ENCODE peak calls at places on chromosomes 3 and 15, in seven cellular contexts. K, E, F, G, H, Z and S are unnamed samples.

GRCh38 chr15:82044373-82045178 is 1.2 kb downstream of the MEX3B start:
- DNase-seq in K (peak; percentile 27), E (peak; percentile 31), F (no peak), G (peak; percentile 57), H (no peak), Z (peak; percentile 67), S (peak; percentile 41)

GRCh38 chr15:68430471-68431036 is 1.4 kb downstream of the ITGA11 start:
- DNase-seq in K (no peak), E (no peak), F (no peak), G (no peak), H (no peak), Z (no peak), S (no peak)

GRCh38 chr15:71564217-71564616 is 246.1 kb upstream of the NR2E3 start:
- DNase-seq in K (no peak), E (no peak), F (no peak), G (no peak), H (no peak), Z (no peak), S (no peak)

GRCh38 chr3:30970183-30970582 is 75.7 kb upstream of the GADL1 start:
- DNase-seq in K (no peak), E (no peak), F (no peak), G (no peak), H (no peak), Z (peak; percentile 24), S (no peak)

GRCh38 chr3:171446801-171447578 is 13.2 kb downstream of the TNIK start:
- DNase-seq in K (peak; percentile 25), E (no peak), F (peak; percentile 57), G (no peak), H (no peak), Z (peak; percentile 83), S (no peak)

GRCh38 chr3:4290272-4290893 is 12.8 kb upstream of the SETMAR start:
- DNase-seq in K (peak; percentile 16), E (peak; percentile 18), F (peak; percentile 13), G (peak; percentile 24), H (no peak), Z (peak; percentile 58), S (peak; percentile 36)

GRCh38 chr3:33111581-33111980 is 2.2 kb upstream of the CRTAP start:
- DNase-seq in K (no peak), E (peak; percentile 48), F (no peak), G (no peak), H (no peak), Z (no peak), S (peak; percentile 65)

GRCh38 chr15:22239806-22240180 is 159.5 kb downstream of the OR4M2 start:
- DNase-seq in K (no peak), E (no peak), F (no peak), G (no peak), H (no peak), Z (no peak), S (no peak)

GRCh38 chr3:39718674-39719595 is 90.5 kb upstream of the MYRIP start:
- DNase-seq in K (no peak), E (no peak), F (peak; percentile 55), G (no peak), H (peak; percentile 28), Z (peak; percentile 38), S (no peak)

GRCh38 chr3:9552252-9552999 is 1.2 kb downstream of the LHFPL4 start:
- DNase-seq in K (no peak), E (peak; percentile 67), F (no peak), G (peak; percentile 66), H (peak; percentile 18), Z (peak; percentile 45), S (peak; percentile 76)

GRCh38 chr3:106093616-106094015 is 224.8 kb upstream of the CBLB start:
- DNase-seq in K (no peak), E (no peak), F (no peak), G (no peak), H (no peak), Z (no peak), S (no peak)

GRCh38 chr3:13884851-13885703 is 5.2 kb upstream of the WNT7A start:
- DNase-seq in K (peak; percentile 53), E (peak; percentile 68), F (no peak), G (no peak), H (no peak), Z (no peak), S (peak; percentile 81)

GRCh38 chr15:88803241-88803919 is at the start of gene ACAN:
- DNase-seq in K (no peak), E (no peak), F (no peak), G (peak; percentile 20), H (no peak), Z (no peak), S (no peak)

GRCh38 chr3:109927161-109927560 is 589.8 kb upstream of the DPPA4 start:
- DNase-seq in K (peak; percentile 78), E (no peak), F (peak; percentile 86), G (no peak), H (peak; percentile 96), Z (peak; percentile 35), S (no peak)

GRCh38 chr3:12803371-12803770 is 6.9 kb downstream of the CAND2 start:
- DNase-seq in K (no peak), E (no peak), F (no peak), G (no peak), H (no peak), Z (no peak), S (no peak)

GRCh38 chr3:184426691-184427141 is 46.9 kb downstream of the CHRD start:
- DNase-seq in K (no peak), E (no peak), F (no peak), G (no peak), H (no peak), Z (no peak), S (no peak)

GRCh38 chr3:120852412-120852811 is 55.6 kb upstream of the STXBP5L start:
- DNase-seq in K (no peak), E (no peak), F (no peak), G (no peak), H (no peak), Z (no peak), S (no peak)

GRCh38 chr3:127628788-127629456 is at the start of gene PODXL2:
- DNase-seq in K (peak; percentile 56), E (peak; percentile 79), F (no peak), G (peak; percentile 36), H (no peak), Z (peak; percentile 47), S (peak; percentile 91)

GRCh38 chr15:37206690-37207089 is 106.3 kb upstream of the MEIS2 start:
- DNase-seq in K (no peak), E (no peak), F (no peak), G (no peak), H (no peak), Z (no peak), S (no peak)

GRCh38 chr15:37199546-37199945 is 99.2 kb upstream of the MEIS2 start:
- DNase-seq in K (no peak), E (no peak), F (no peak), G (no peak), H (no peak), Z (no peak), S (no peak)

GRCh38 chr15:37208475-37209363 is 108.4 kb upstream of the MEIS2 start:
- DNase-seq in K (no peak), E (no peak), F (no peak), G (no peak), H (no peak), Z (no peak), S (no peak)

GRCh38 chr15:37203050-37203449 is 102.7 kb upstream of the MEIS2 start:
- DNase-seq in K (no peak), E (no peak), F (no peak), G (no peak), H (no peak), Z (no peak), S (no peak)

GRCh38 chr15:37204698-37205097 is 104.3 kb upstream of the MEIS2 start:
- DNase-seq in K (no peak), E (no peak), F (no peak), G (no peak), H (no peak), Z (no peak), S (no peak)
- TF ChIP-seq CTCF in K (no peak), E (no peak), F (peak; percentile 4), G (peak; percentile 38), H (no peak), Z (no peak), S (no peak)

GRCh38 chr3:77342688-77343087 is 302.8 kb downstream of the ROBO2 start:
- DNase-seq in K (no peak), E (no peak), F (no peak), G (no peak), H (no peak), Z (no peak), S (no peak)

GRCh38 chr3:77338195-77338594 is 298.3 kb downstream of the ROBO2 start:
- DNase-seq in K (no peak), E (no peak), F (no peak), G (no peak), H (no peak), Z (no peak), S (no peak)
- TF ChIP-seq CTCF in K (no peak), E (no peak), F (no peak), G (no peak), H (no peak), Z (no peak), S (no peak)

DNA sequence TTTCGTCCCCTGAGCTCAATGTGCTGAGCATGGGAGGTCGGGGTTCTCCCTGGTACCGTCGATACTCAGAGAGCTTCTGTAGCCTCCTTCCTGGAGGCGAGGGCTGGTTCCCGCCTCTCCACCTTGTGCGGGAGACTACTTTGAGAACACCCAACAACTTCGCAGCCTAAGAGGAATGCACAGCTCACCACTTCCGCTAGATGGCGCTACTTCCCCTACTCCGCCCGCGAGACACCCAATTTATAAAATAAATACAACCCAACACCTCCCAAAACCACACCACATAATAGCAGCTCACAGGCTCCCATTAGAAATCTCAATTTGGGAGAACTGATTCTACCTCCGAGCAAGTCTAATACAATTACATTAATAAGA is 1.2 kb downstream of the RGMA start:
- DNase-seq in K (peak; percentile 76), E (peak; percentile 79), F (no peak), G (peak; percentile 83), H (no peak), Z (peak; percentile 47), S (peak; percentile 88)
- TF ChIP-seq CTCF in K (peak; percentile 97), E (peak; percentile 83), F (peak; percentile 82), G (peak; percentile 98), H (peak; percentile 91), Z (peak; percentile 82), S (peak; percentile 87)

GRCh38 chr3:46449755-46450552 is 14.8 kb downstream of the LTF start:
- DNase-seq in K (peak; percentile 32), E (no peak), F (no peak), G (no peak), H (no peak), Z (no peak), S (no peak)
- TF ChIP-seq CTCF in K (peak; percentile 30), E (peak; percentile 29), F (peak; percentile 71), G (peak; percentile 63), H (peak; percentile 62), Z (peak; percentile 65), S (peak; percentile 75)

GRCh38 chr3:143712522-143712921 is 135.7 kb downstream of the SLC9A9 start:
- DNase-seq in K (no peak), E (no peak), F (no peak), G (no peak), H (no peak), Z (no peak), S (no peak)

GRCh38 chr3:143707848-143708247 is 140.4 kb downstream of the SLC9A9 start:
- DNase-seq in K (no peak), E (no peak), F (peak; percentile 10), G (no peak), H (no peak), Z (no peak), S (no peak)
- TF ChIP-seq CTCF in K (no peak), E (no peak), F (no peak), G (no peak), H (no peak), Z (no peak), S (no peak)

GRCh38 chr3:46663611-46664135 is 29.8 kb downstream of the ALS2CL start:
- DNase-seq in K (no peak), E (peak; percentile 9), F (no peak), G (no peak), H (no peak), Z (peak; percentile 46), S (peak; percentile 7)
- TF ChIP-seq CTCF in K (peak; percentile 10), E (no peak), F (peak; percentile 11), G (no peak), H (peak; percentile 30), Z (peak; percentile 16), S (no peak)